ENCODE peak calls at places on chromosome 21, in five cellular contexts. One of them, this sample, is unnamed.

GRCh38 chr21:29102791-29103257 is 27.6 kb upstream of the MAP3K7CL start:
- DNase-seq in body of pancreas: no peak
- DNase-seq in gastrocnemius medialis: no peak
- DNase-seq in sigmoid colon: no peak
- DNase-seq in HepG2: peak
- DNase-seq in this sample: no peak

GRCh38 chr21:40732998-40733397 is 114.0 kb downstream of the DSCAM start:
- DNase-seq in sigmoid colon: no peak
- DNase-seq in gastrocnemius medialis: no peak
- DNase-seq in body of pancreas: no peak
- DNase-seq in HepG2: no peak
- DNase-seq in this sample: no peak

GRCh38 chr21:46667735-46668380 is 32.4 kb downstream of the PRMT2 start:
- DNase-seq in HepG2: peak
- DNase-seq in gastrocnemius medialis: no peak
- DNase-seq in body of pancreas: no peak
- DNase-seq in sigmoid colon: no peak
- DNase-seq in this sample: no peak

GRCh38 chr21:39441502-39442475 is 3.8 kb downstream of the LCA5L start:
- DNase-seq in sigmoid colon: no peak
- DNase-seq in body of pancreas: no peak
- DNase-seq in gastrocnemius medialis: no peak
- DNase-seq in HepG2: peak
- DNase-seq in this sample: no peak

GRCh38 chr21:28111151-28111619 is 881.5 kb downstream of the LTN1 start:
- DNase-seq in HepG2: no peak
- DNase-seq in body of pancreas: peak
- DNase-seq in sigmoid colon: peak
- DNase-seq in gastrocnemius medialis: peak
- DNase-seq in this sample: peak

GRCh38 chr21:37878946-37879660 is 37.2 kb downstream of the KCNJ6 start:
- DNase-seq in gastrocnemius medialis: no peak
- DNase-seq in HepG2: no peak
- DNase-seq in body of pancreas: no peak
- DNase-seq in sigmoid colon: no peak
- DNase-seq in this sample: no peak

GRCh38 chr21:27047331-27048314 is 80.7 kb upstream of the ADAMTS5 start:
- DNase-seq in body of pancreas: no peak
- DNase-seq in HepG2: no peak
- DNase-seq in gastrocnemius medialis: no peak
- DNase-seq in sigmoid colon: no peak
- DNase-seq in this sample: no peak

GRCh38 chr21:32335601-32336575 is 37.2 kb downstream of the MRAP start:
- DNase-seq in gastrocnemius medialis: no peak
- DNase-seq in HepG2: no peak
- DNase-seq in body of pancreas: no peak
- DNase-seq in sigmoid colon: no peak
- DNase-seq in this sample: no peak

GRCh38 chr21:33641339-33642026 is at the start of gene CRYZL1:
- DNase-seq in body of pancreas: peak
- DNase-seq in HepG2: peak
- DNase-seq in gastrocnemius medialis: peak
- DNase-seq in sigmoid colon: peak
- DNase-seq in this sample: peak
- TF ChIP-seq POLR2A in body of pancreas: peak
- TF ChIP-seq POLR2A in HepG2: peak
- TF ChIP-seq POLR2A in gastrocnemius medialis: peak
- TF ChIP-seq POLR2A in sigmoid colon: no peak
- TF ChIP-seq POLR2A in this sample: peak

GRCh38 chr21:45123440-45123839 is 49.1 kb downstream of the ADARB1 start:
- DNase-seq in body of pancreas: no peak
- DNase-seq in sigmoid colon: no peak
- DNase-seq in HepG2: peak
- DNase-seq in gastrocnemius medialis: no peak
- DNase-seq in this sample: no peak
- H3K27ac ChIP-seq in body of pancreas: no peak
- H3K27ac ChIP-seq in sigmoid colon: peak
- H3K27ac ChIP-seq in HepG2: no peak
- H3K27ac ChIP-seq in gastrocnemius medialis: no peak
- H3K27ac ChIP-seq in this sample: no peak

DNA sequence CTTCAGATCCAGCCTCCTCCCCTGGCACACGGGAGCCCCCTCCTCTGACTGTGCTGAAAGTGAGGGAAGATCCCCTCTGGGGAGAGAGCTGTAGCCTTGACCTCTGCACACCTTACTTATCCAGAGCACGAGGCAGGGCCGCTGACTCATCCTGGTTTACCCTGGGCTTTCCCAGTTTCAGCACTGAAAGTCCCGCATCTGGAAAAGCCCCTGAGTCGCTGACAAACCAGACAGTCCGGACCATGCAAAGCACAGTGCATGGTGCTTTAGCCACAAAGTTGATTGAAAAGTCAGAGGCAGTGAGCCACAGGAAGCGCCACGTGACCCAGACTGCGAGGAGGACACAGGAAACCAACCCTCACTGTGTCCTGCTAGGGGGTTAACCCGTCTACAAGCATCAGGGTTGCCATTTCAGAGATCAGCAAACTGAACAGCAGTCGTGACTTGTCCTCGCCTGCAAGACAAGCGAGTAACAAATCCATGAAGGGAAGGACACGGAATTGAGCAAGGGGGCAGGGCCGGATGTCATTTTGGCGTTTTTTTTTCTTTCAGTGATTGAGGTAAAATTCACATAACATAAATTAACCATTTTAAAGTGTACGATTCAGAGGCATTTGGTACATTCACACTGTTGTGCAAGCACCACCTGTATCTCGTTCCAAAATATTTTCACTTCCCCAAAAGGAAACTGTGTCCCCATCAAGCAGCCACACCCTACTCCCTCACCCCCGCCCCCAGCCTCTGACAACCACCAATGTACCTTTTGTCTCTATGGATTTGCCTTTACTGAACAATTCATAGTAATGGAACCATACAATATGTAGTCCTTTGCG is 19.9 kb upstream of the IFNGR2 start:
- DNase-seq in body of pancreas: peak
- DNase-seq in gastrocnemius medialis: no peak
- DNase-seq in HepG2: peak
- DNase-seq in sigmoid colon: peak
- DNase-seq in this sample: peak
- TF ChIP-seq POLR2A in body of pancreas: peak
- TF ChIP-seq POLR2A in gastrocnemius medialis: no peak
- TF ChIP-seq POLR2A in HepG2: peak
- TF ChIP-seq POLR2A in sigmoid colon: no peak
- TF ChIP-seq POLR2A in this sample: no peak

DNA sequence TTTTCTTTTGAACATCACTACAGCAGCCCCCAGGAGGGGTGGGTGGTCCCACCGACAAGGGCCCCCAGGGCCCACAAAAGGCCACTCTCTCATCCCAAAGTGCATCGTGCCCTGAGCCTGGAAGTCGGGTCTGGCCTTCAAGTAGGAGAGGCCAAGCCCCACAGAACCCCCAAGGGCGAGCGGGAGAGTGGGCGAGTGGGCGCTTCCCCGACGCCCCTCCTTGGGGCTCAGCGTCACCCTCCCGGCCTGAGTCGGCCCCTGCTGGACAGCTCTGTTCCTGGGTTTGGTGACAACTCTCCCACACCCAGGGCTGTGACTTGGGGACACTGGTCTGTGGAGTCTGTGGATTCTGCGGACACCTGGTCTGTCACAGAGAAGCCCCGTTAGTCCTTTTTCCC is 42.2 kb upstream of the COL18A1 start:
- DNase-seq in gastrocnemius medialis: no peak
- DNase-seq in HepG2: no peak
- DNase-seq in sigmoid colon: no peak
- DNase-seq in body of pancreas: no peak
- DNase-seq in this sample: no peak
- H3K27ac ChIP-seq in gastrocnemius medialis: no peak
- H3K27ac ChIP-seq in HepG2: no peak
- H3K27ac ChIP-seq in sigmoid colon: peak
- H3K27ac ChIP-seq in body of pancreas: peak
- H3K27ac ChIP-seq in this sample: peak